ENCODE peak calls at places on chromosomes 3 and 15, in nine cellular contexts. G, O, K, F, B, D, Y, X and N are unnamed samples.

GRCh38 chr3:139319428-139320402 is 24.1 kb upstream of the MRPS22 start:
- DNase-seq in G (no peak), O (no peak), K (no peak), F (no peak), B (no peak), D (peak), Y (no peak), X (no peak), N (no peak)

GRCh38 chr3:116186128-116186527 is 259.2 kb downstream of the LSAMP start:
- DNase-seq in G (peak), O (no peak), K (no peak), F (no peak), B (no peak), D (no peak), Y (no peak), X (no peak), N (no peak)

GRCh38 chr3:52704611-52705437 is 767 bp downstream of the GLT8D1 start:
- DNase-seq in G (peak), O (no peak), K (no peak), F (no peak), B (no peak), D (peak), Y (no peak), X (no peak), N (no peak)

GRCh38 chr3:10761583-10761982 is 54.4 kb upstream of the SLC6A11 start:
- DNase-seq in G (no peak), O (no peak), K (no peak), F (no peak), B (no peak), D (no peak), Y (no peak), X (no peak), N (no peak)

GRCh38 chr15:34248190-34248589 is 23.4 kb downstream of the EMC4 start:
- DNase-seq in G (no peak), O (no peak), K (no peak), F (no peak), B (no peak), D (no peak), Y (no peak), X (no peak), N (no peak)

GRCh38 chr3:71010731-71011455 is 572.6 kb downstream of the FOXP1 start:
- DNase-seq in G (no peak), O (no peak), K (peak), F (no peak), B (no peak), D (no peak), Y (no peak), X (peak), N (no peak)

GRCh38 chr3:125000661-125001060 is 55.1 kb downstream of the HEG1 start:
- DNase-seq in G (no peak), O (no peak), K (no peak), F (no peak), B (no peak), D (no peak), Y (no peak), X (no peak), N (no peak)

GRCh38 chr3:38235466-38235865 is 30.1 kb upstream of the SLC22A13 start:
- DNase-seq in G (no peak), O (no peak), K (no peak), F (no peak), B (no peak), D (no peak), Y (no peak), X (no peak), N (no peak)

GRCh38 chr15:79844221-79844620 is 52.6 kb downstream of the MTHFS start:
- DNase-seq in G (no peak), O (no peak), K (no peak), F (no peak), B (no peak), D (no peak), Y (no peak), X (no peak), N (no peak)

GRCh38 chr3:194824676-194825075 is 139.0 kb downstream of the FAM43A start:
- DNase-seq in G (peak), O (no peak), K (no peak), F (no peak), B (no peak), D (no peak), Y (no peak), X (no peak), N (no peak)

GRCh38 chr3:128814514-128815317 is 64.7 kb upstream of the ACAD9 start:
- DNase-seq in G (no peak), O (no peak), K (no peak), F (no peak), B (no peak), D (no peak), Y (no peak), X (no peak), N (no peak)

GRCh38 chr3:148128136-148128535 is 569.6 kb upstream of the AGTR1 start:
- DNase-seq in G (no peak), O (no peak), K (no peak), F (no peak), B (no peak), D (peak), Y (no peak), X (no peak), N (no peak)

GRCh38 chr15:72994778-72995177 is 57.5 kb upstream of the NEO1 start:
- DNase-seq in G (no peak), O (no peak), K (no peak), F (no peak), B (no peak), D (no peak), Y (peak), X (no peak), N (no peak)

GRCh38 chr3:149618151-149619123 is 39.4 kb downstream of the WWTR1 start:
- DNase-seq in G (peak), O (no peak), K (no peak), F (no peak), B (no peak), D (peak), Y (peak), X (no peak), N (no peak)

GRCh38 chr3:191136347-191136746 is 62.7 kb upstream of the OSTN start:
- DNase-seq in G (no peak), O (no peak), K (no peak), F (no peak), B (no peak), D (peak), Y (no peak), X (no peak), N (no peak)

GRCh38 chr3:125585595-125586223 is 9.6 kb downstream of the OSBPL11 start:
- DNase-seq in G (peak), O (peak), K (peak), F (peak), B (peak), D (peak), Y (peak), X (peak), N (no peak)

GRCh38 chr15:76346666-76347506 is 10.3 kb downstream of the ISL2 start:
- DNase-seq in G (no peak), O (no peak), K (no peak), F (no peak), B (no peak), D (peak), Y (no peak), X (no peak), N (no peak)

GRCh38 chr3:77329161-77329560 is 289.3 kb downstream of the ROBO2 start:
- DNase-seq in G (no peak), O (no peak), K (no peak), F (no peak), B (no peak), D (no peak), Y (no peak), X (no peak), N (no peak)

GRCh38 chr3:56061227-56061626 is 407.0 kb downstream of the ERC2 start:
- DNase-seq in G (no peak), O (no peak), K (no peak), F (no peak), B (no peak), D (no peak), Y (no peak), X (no peak), N (no peak)

GRCh38 chr3:108453541-108454057 is 56.8 kb downstream of the MYH15 start:
- DNase-seq in G (peak), O (no peak), K (no peak), F (no peak), B (no peak), D (no peak), Y (no peak), X (no peak), N (no peak)

GRCh38 chr3:64063207-64063981 is 40.1 kb upstream of the PSMD6 start:
- DNase-seq in G (peak), O (no peak), K (no peak), F (no peak), B (no peak), D (peak), Y (no peak), X (no peak), N (no peak)

GRCh38 chr3:125051715-125052581 is 3.8 kb downstream of the HEG1 start:
- DNase-seq in G (peak), O (peak), K (peak), F (peak), B (peak), D (peak), Y (peak), X (peak), N (no peak)

GRCh38 chr15:85870216-85871014 is 75.7 kb upstream of the KLHL25 start:
- DNase-seq in G (no peak), O (no peak), K (no peak), F (no peak), B (no peak), D (no peak), Y (no peak), X (no peak), N (no peak)

GRCh38 chr3:10115326-10116137 is at the start of gene BRK1:
- DNase-seq in G (peak), O (peak), K (peak), F (peak), B (peak), D (peak), Y (peak), X (peak), N (peak)

GRCh38 chr15:83653639-83654378 is at the start of gene ADAMTSL3:
- DNase-seq in G (peak), O (no peak), K (no peak), F (no peak), B (no peak), D (peak), Y (no peak), X (no peak), N (no peak)

GRCh38 chr3:14143826-14144225 is 19.0 kb downstream of the TMEM43 start:
- DNase-seq in G (peak), O (peak), K (no peak), F (peak), B (peak), D (peak), Y (no peak), X (no peak), N (no peak)

GRCh38 chr3:42025388-42026138 is 63.7 kb upstream of the ULK4 start:
- DNase-seq in G (peak), O (peak), K (no peak), F (no peak), B (peak), D (peak), Y (peak), X (no peak), N (peak)

GRCh38 chr3:12612514-12613226 is 51.2 kb downstream of the RAF1 start:
- DNase-seq in G (no peak), O (no peak), K (no peak), F (no peak), B (no peak), D (no peak), Y (no peak), X (no peak), N (no peak)

GRCh38 chr3:125137432-125138033 is 75.0 kb downstream of the SLC12A8 start:
- DNase-seq in G (peak), O (no peak), K (no peak), F (no peak), B (no peak), D (peak), Y (no peak), X (no peak), N (no peak)

GRCh38 chr15:67715166-67715565 is 110.1 kb upstream of the SKOR1 start:
- DNase-seq in G (no peak), O (no peak), K (no peak), F (no peak), B (no peak), D (no peak), Y (no peak), X (no peak), N (no peak)

GRCh38 chr3:160756907-160757623 is 1.0 kb downstream of the PPM1L start:
- DNase-seq in G (no peak), O (no peak), K (no peak), F (no peak), B (no peak), D (peak), Y (no peak), X (no peak), N (no peak)